ENCODE peak calls at places on chromosomes 2 and 18, in ten cellular contexts. Y is heart right ventricle, Z is spleen, U is A549, D is glutamatergic neuron, G is pancreas, F is nephron progenitor cell, E is gastrocnemius medialis, P is ovary, O is cardiac fibroblast. K is an unnamed sample.

GRCh38 chr2:218850796-218851195 is 8.8 kb upstream of the WNT6 start:
- DNase-seq in Y (no peak), Z (peak; percentile 18), U (no peak), D (no peak), G (no peak), F (no peak), E (no peak), P (no peak), O (no peak), K (no peak)

GRCh38 chr2:156380117-156380645 is 47.7 kb upstream of the NR4A2 start:
- DNase-seq in Y (no peak), Z (no peak), U (no peak), D (no peak), G (no peak), F (peak; percentile 2), E (no peak), P (no peak), O (no peak), K (no peak)

GRCh38 chr2:161766334-161766733 is 142.1 kb downstream of the SLC4A10 start:
- DNase-seq in Y (no peak), Z (no peak), U (no peak), D (no peak), G (no peak), F (no peak), E (no peak), P (no peak), O (no peak), K (no peak)

GRCh38 chr2:179428659-179429058 is 164.0 kb upstream of the SESTD1 start:
- DNase-seq in Y (no peak), Z (no peak), U (no peak), D (no peak), G (no peak), F (peak; percentile 7), E (no peak), P (peak; percentile 20), O (no peak), K (no peak)

GRCh38 chr2:174035981-174036742 is 71.0 kb upstream of the SP3 start:
- DNase-seq in Y (no peak), Z (no peak), U (no peak), D (no peak), G (no peak), F (no peak), E (peak; percentile 68), P (no peak), O (peak; percentile 81), K (no peak)

GRCh38 chr18:3051718-3052410 is 38.9 kb upstream of the LPIN2 start:
- DNase-seq in Y (no peak), Z (no peak), U (peak; percentile 81), D (no peak), G (peak; percentile 54), F (no peak), E (no peak), P (no peak), O (no peak), K (no peak)

GRCh38 chr2:199956062-199956380 is 639 bp downstream of the MAIP1 start:
- DNase-seq in Y (no peak), Z (no peak), U (peak; percentile 16), D (no peak), G (no peak), F (no peak), E (no peak), P (no peak), O (no peak), K (peak; percentile 5)

GRCh38 chr2:207869784-207870778 is 100.4 kb upstream of the FZD5 start:
- DNase-seq in Y (no peak), Z (no peak), U (peak; percentile 83), D (no peak), G (peak; percentile 22), F (no peak), E (no peak), P (no peak), O (peak; percentile 82), K (no peak)

GRCh38 chr2:227861011-227861410 is 10.4 kb upstream of the DAW1 start:
- DNase-seq in Y (no peak), Z (no peak), U (no peak), D (no peak), G (no peak), F (no peak), E (no peak), P (no peak), O (peak; percentile 44), K (no peak)

GRCh38 chr2:169452080-169452479 is 27.2 kb upstream of the BBS5 start:
- DNase-seq in Y (no peak), Z (no peak), U (peak; percentile 64), D (no peak), G (no peak), F (no peak), E (no peak), P (no peak), O (peak; percentile 67), K (no peak)

GRCh38 chr2:9168851-9169250 is 37.8 kb upstream of the ASAP2 start:
- DNase-seq in Y (no peak), Z (peak; percentile 62), U (no peak), D (no peak), G (no peak), F (no peak), E (no peak), P (no peak), O (no peak), K (no peak)

GRCh38 chr2:240783819-240784621 is 36.0 kb downstream of the KIF1A start:
- DNase-seq in Y (no peak), Z (peak; percentile 71), U (no peak), D (peak; percentile 8), G (no peak), F (no peak), E (no peak), P (peak; percentile 15), O (no peak), K (no peak)

GRCh38 chr2:204535764-204536163 is 9.5 kb upstream of the PARD3B start:
- DNase-seq in Y (no peak), Z (no peak), U (no peak), D (no peak), G (no peak), F (no peak), E (no peak), P (no peak), O (no peak), K (no peak)

GRCh38 chr18:49510393-49511115 is 23.5 kb upstream of the C18orf32 start:
- DNase-seq in Y (peak; percentile 27), Z (no peak), U (peak; percentile 54), D (peak; percentile 41), G (peak; percentile 33), F (peak; percentile 56), E (no peak), P (peak; percentile 42), O (peak; percentile 68), K (peak; percentile 51)
- TF ChIP-seq CTCF in Y (peak; percentile 83), Z (peak; percentile 73), U (peak; percentile 77), D (peak; percentile 68), G (peak; percentile 73), F (peak; percentile 83), E (peak; percentile 64), P (peak; percentile 37), O (peak; percentile 90), K (peak; percentile 92)

GRCh38 chr18:25672490-25672889 is 320.5 kb upstream of the ZNF521 start:
- DNase-seq in Y (no peak), Z (no peak), U (no peak), D (peak; percentile 43), G (no peak), F (no peak), E (no peak), P (no peak), O (no peak), K (no peak)
- TF ChIP-seq CTCF in Y (no peak), Z (no peak), U (no peak), D (peak; percentile 20), G (no peak), F (no peak), E (no peak), P (no peak), O (no peak), K (no peak)

DNA sequence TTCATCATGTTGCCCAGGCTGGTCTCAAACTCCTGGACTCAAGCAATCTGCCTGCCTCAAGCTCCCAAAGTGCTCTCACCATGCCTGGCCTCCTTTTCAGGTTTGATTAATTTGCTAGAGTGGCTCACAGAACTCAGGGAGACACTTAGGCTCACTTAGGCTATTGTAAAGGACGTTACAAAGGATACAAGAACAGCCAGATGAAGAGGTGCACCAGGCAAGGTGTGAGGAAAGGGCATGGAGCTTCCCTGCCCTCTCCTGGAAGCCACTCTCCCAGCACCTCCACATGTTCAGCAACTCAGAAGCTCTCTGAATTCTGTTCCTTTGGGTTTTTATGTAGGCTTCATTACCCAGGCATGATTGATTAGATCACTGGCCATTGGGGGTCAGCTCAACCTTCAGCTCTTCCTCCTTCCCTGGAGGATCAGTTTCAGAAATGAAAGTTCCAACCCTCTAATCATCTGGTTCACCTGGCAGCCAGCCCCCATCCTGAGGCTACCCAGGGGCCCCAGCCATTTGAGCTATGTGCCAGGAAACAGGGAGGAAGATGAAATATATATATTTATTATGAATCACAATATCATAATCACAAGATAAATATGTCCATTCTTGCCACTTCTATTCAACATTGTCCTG is 78.7 kb upstream of the RGPD5 start:
- DNase-seq in Y (no peak), Z (peak; percentile 24), U (peak; percentile 48), D (no peak), G (no peak), F (no peak), E (no peak), P (no peak), O (peak; percentile 27), K (no peak)
- TF ChIP-seq CTCF in Y (peak; percentile 68), Z (peak; percentile 49), U (peak; percentile 36), D (no peak), G (peak; percentile 35), F (peak; percentile 16), E (peak; percentile 29), P (peak; percentile 11), O (peak; percentile 40), K (peak; percentile 56)

GRCh38 chr18:6397931-6398566 is 16.7 kb downstream of the L3MBTL4 start:
- DNase-seq in Y (no peak), Z (no peak), U (no peak), D (no peak), G (no peak), F (no peak), E (no peak), P (no peak), O (no peak), K (no peak)

GRCh38 chr18:6406075-6406909 is 8.4 kb downstream of the L3MBTL4 start:
- DNase-seq in Y (no peak), Z (no peak), U (no peak), D (no peak), G (no peak), F (no peak), E (no peak), P (no peak), O (peak; percentile 58), K (no peak)

GRCh38 chr18:6404834-6405233 is 9.9 kb downstream of the L3MBTL4 start:
- DNase-seq in Y (no peak), Z (no peak), U (no peak), D (no peak), G (no peak), F (no peak), E (no peak), P (no peak), O (no peak), K (no peak)

GRCh38 chr18:6405237-6406074 is 9.3 kb downstream of the L3MBTL4 start:
- DNase-seq in Y (no peak), Z (no peak), U (no peak), D (no peak), G (no peak), F (no peak), E (no peak), P (no peak), O (no peak), K (no peak)

DNA sequence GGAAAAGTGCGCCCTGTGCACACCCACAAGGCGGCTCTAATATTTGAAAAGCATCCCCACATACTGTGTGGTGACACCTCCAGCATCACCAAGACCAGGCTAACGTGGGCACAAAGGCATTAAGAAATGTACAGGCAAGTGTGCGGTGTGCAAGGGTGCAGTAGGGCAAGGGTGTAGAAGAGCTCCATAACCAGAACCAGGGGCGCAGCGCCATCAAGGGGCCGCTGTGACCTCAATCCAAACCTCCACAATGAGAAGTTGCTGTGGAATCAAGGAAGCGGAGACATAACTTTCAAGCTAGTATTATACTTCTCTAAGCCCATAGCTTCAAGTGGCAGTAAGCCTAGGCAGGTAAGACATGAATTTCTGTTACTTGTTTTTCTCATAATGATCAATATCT is 13.0 kb downstream of the L3MBTL4 start:
- DNase-seq in Y (no peak), Z (no peak), U (no peak), D (peak; percentile 61), G (no peak), F (peak; percentile 54), E (no peak), P (no peak), O (no peak), K (peak; percentile 18)
- TF ChIP-seq CTCF in Y (peak; percentile 34), Z (no peak), U (no peak), D (no peak), G (no peak), F (peak; percentile 55), E (no peak), P (no peak), O (no peak), K (peak; percentile 50)

K was measured in neural crest cell.